ENCODE peak calls at places on chromosome 22, in six cellular contexts. R is adipocyte; M is colonic mucosa; S is tibial artery; E is aorta; J is CD8-positive, alpha-beta memory T cell. A is an unnamed sample.

GRCh38 chr22:39396156-39396796 is 3.3 kb upstream of the TAB1 start:
- DNase-seq in E (peak; percentile 67), J (no peak), S (no peak), R (no peak), M (no peak), A (no peak)

GRCh38 chr22:24954114-24954463 is 1.6 kb downstream of the KIAA1671 start:
- DNase-seq in M (no peak), R (no peak), J (no peak), E (no peak), S (no peak), A (no peak)

GRCh38 chr22:39621826-39622225 is 51.3 kb downstream of the CACNA1I start:
- DNase-seq in R (no peak), S (no peak), M (no peak), E (no peak), J (no peak), A (no peak)

GRCh38 chr22:19124377-19124776 is 2.2 kb upstream of the DGCR2 start:
- DNase-seq in M (no peak), R (no peak), S (no peak), J (no peak), E (no peak), A (no peak)

GRCh38 chr22:30996462-30996861 is 27.4 kb downstream of the TUG1 start:
- DNase-seq in E (no peak), J (no peak), R (no peak), M (no peak), S (no peak), A (no peak)

GRCh38 chr22:47361247-47361646 is 598.8 kb downstream of the TBC1D22A start:
- DNase-seq in E (no peak), R (no peak), M (no peak), J (no peak), S (no peak), A (no peak)

GRCh38 chr22:30314918-30315317 is 11.8 kb downstream of the TBC1D10A start:
- DNase-seq in S (no peak), E (no peak), M (no peak), R (no peak), J (peak; percentile 24), A (no peak)

GRCh38 chr22:30444632-30445437 is 19.3 kb downstream of the MTFP1 start:
- DNase-seq in J (no peak), E (no peak), S (no peak), R (peak; percentile 70), M (peak; percentile 49), A (peak; percentile 48)

GRCh38 chr22:49930596-49931412 is 12.4 kb downstream of the CRELD2 start:
- DNase-seq in J (no peak), M (peak; percentile 85), R (peak; percentile 66), S (peak; percentile 87), E (no peak), A (peak; percentile 83)

GRCh38 chr22:26566994-26567393 is 22.9 kb downstream of the TPST2 start:
- DNase-seq in M (no peak), J (no peak), E (no peak), R (no peak), S (no peak), A (no peak)

GRCh38 chr22:17501679-17502285 is 61.5 kb upstream of the SLC25A18 start:
- DNase-seq in J (peak; percentile 47), R (peak; percentile 82), S (no peak), E (no peak), M (peak; percentile 29), A (peak; percentile 9)

GRCh38 chr22:50656122-50657070 is 16.2 kb upstream of the SHANK3 start:
- DNase-seq in M (no peak), J (no peak), S (no peak), E (peak; percentile 74), R (peak; percentile 38), A (no peak)

GRCh38 chr22:32067613-32068012 is 24.6 kb downstream of the SLC5A1 start:
- DNase-seq in M (no peak), S (no peak), R (no peak), J (no peak), E (no peak), A (no peak)

GRCh38 chr22:17085277-17086091 is 684 bp downstream of the IL17RA start:
- DNase-seq in M (peak; percentile 48), J (no peak), S (peak; percentile 77), R (peak; percentile 76), E (peak; percentile 81), A (peak; percentile 49)

GRCh38 chr22:50218996-50219727 is 18.4 kb downstream of the SELENOO start:
- DNase-seq in J (no peak), M (peak; percentile 91), S (no peak), E (no peak), R (peak; percentile 61), A (peak; percentile 89)

GRCh38 chr22:27474112-27474571 is 327.4 kb downstream of the MN1 start:
- DNase-seq in J (no peak), M (no peak), S (no peak), R (no peak), E (no peak), A (no peak)

GRCh38 chr22:20964799-20965103 is 2.3 kb upstream of the AIFM3 start:
- DNase-seq in E (no peak), M (no peak), S (no peak), R (no peak), J (no peak), A (no peak)

GRCh38 chr22:30474683-30475424 is 3.0 kb upstream of the SEC14L3 start:
- DNase-seq in S (no peak), M (no peak), E (no peak), R (no peak), J (peak; percentile 37), A (no peak)

GRCh38 chr22:20990184-20991180 is 8.4 kb downstream of the LZTR1 start:
- DNase-seq in R (no peak), S (no peak), E (no peak), M (no peak), J (no peak), A (no peak)

DNA sequence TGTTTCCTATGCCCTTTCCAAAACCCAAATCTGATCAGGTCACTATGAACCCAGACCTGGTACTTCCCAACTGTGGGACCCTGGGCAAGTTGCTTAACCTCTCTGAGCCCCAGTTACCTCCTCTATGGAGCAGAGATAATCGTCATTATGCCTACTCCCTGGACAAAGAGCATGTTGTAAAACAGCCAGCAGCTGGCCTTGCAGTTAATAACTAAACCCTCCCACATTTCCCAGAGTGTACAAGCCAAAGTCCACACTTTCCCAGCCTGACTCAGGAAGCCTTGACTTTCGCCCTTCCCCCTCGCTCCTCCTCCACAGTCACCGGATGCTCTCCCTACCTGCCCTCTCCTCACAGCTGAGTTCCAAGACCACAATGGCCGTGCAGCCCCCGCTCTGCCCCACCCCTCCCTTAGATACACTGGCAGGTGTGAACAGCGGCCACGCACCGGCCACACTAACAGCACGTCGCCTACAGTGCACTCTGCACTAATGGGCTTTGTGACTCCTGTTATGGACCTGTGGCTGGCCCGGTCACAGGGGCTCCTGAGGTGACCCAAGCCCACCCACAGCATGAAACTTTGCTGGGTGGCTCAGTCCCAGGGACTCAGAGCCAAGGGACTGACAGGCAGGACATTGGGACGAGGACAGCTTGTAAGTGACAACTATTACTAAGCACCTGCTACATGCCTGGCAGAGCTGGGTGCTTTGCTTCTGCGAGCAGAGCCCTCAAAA is 15.6 kb upstream of the MFNG start:
- DNase-seq in M (peak; percentile 95), J (no peak), E (no peak), S (peak; percentile 70), R (no peak), A (peak; percentile 92)
- H3K4me1 ChIP-seq in M (peaks cover 35% of the 10 kb centered on the region), J (peaks cover 20% of the 10 kb centered on the region), E (no peaks in the 10 kb centered on the region), S (no peaks in the 10 kb centered on the region), R (peaks cover 20% of the 10 kb centered on the region), A (peaks cover 62% of the 10 kb centered on the region)

GRCh38 chr22:42419328-42419881 is 12.8 kb downstream of the NFAM1 start:
- DNase-seq in S (no peak), R (no peak), E (no peak), M (no peak), J (no peak), A (no peak)

GRCh38 chr22:42417645-42418303 is 14.4 kb downstream of the NFAM1 start:
- DNase-seq in R (no peak), E (no peak), M (no peak), S (no peak), J (no peak), A (no peak)

GRCh38 chr22:42414565-42415298 is 17.5 kb downstream of the NFAM1 start:
- DNase-seq in E (no peak), R (no peak), S (no peak), J (no peak), M (no peak), A (no peak)

GRCh38 chr22:42418811-42419243 is 13.4 kb downstream of the NFAM1 start:
- DNase-seq in J (no peak), R (no peak), E (no peak), S (no peak), M (no peak), A (no peak)

GRCh38 chr22:42416671-42417230 is 15.5 kb downstream of the NFAM1 start:
- DNase-seq in R (no peak), J (no peak), E (no peak), S (no peak), M (no peak), A (no peak)
- H3K36me3 ChIP-seq in R (no peaks in the 10 kb centered on the region), J (no peaks in the 10 kb centered on the region), E (no peaks in the 10 kb centered on the region), S (no peaks in the 10 kb centered on the region), M (no peaks in the 10 kb centered on the region), A (no peaks in the 10 kb centered on the region)

GRCh38 chr22:33896154-33896800 is 24.0 kb downstream of the LARGE1 start:
- DNase-seq in J (no peak), R (no peak), S (no peak), E (no peak), M (no peak), A (no peak)
- H3K4me1 ChIP-seq in J (no peaks in the 10 kb centered on the region), R (no peaks in the 10 kb centered on the region), S (no peaks in the 10 kb centered on the region), E (no peaks in the 10 kb centered on the region), M (no peaks in the 10 kb centered on the region), A (peaks cover 7% of the 10 kb centered on the region)

GRCh38 chr22:38067771-38068360 is 10.7 kb downstream of the PICK1 start:
- DNase-seq in R (no peak), J (no peak), S (no peak), E (no peak), M (no peak), A (no peak)

GRCh38 chr22:38065539-38065938 is 8.3 kb downstream of the PICK1 start:
- DNase-seq in E (no peak), R (no peak), J (no peak), S (no peak), M (no peak), A (no peak)

GRCh38 chr22:38068641-38069371 is 11.6 kb downstream of the PICK1 start:
- DNase-seq in M (no peak), J (no peak), S (no peak), E (no peak), R (no peak), A (no peak)

GRCh38 chr22:38067028-38067415 is 9.8 kb downstream of the PICK1 start:
- DNase-seq in R (no peak), S (no peak), M (no peak), J (no peak), E (no peak), A (no peak)

DNA sequence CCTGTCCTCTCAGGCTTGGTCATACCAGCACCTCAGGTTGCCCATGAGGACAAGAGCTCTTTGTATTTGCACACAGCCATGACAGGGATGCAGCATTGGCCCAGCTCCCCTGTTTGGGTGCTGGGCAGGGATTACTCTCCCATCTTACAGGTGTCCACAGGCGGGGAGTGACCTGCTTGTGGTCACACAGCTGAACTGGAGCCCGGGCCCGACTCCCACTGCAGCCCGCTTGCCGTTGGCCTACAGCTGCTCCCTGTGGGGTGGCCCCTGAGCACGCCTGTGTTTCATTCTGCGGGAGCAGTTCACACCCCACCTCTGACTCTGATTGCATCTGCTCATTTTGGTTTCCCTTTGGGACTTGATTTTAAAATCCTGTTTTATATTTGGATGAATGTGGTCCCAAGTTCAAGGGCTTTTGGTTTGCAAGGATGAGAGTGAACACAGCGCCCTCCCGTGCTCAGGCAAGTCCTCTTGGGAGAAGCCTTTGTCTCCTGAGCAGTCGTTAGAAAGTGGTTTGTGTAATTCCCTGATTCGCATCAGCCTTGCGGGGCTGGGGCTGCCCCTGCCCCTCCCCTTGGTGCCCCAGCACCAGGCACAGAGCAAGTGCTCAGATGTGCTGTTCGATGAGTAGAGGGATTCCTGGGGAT is 9.3 kb downstream of the PICK1 start:
- DNase-seq in R (no peak), S (no peak), M (no peak), J (no peak), E (no peak), A (no peak)
- H3K36me3 ChIP-seq in R (peaks cover 16% of the 10 kb centered on the region), S (peaks cover 17% of the 10 kb centered on the region), M (peaks cover 6% of the 10 kb centered on the region), J (peaks cover 6% of the 10 kb centered on the region), E (peaks cover 4% of the 10 kb centered on the region), A (peaks cover 9% of the 10 kb centered on the region)